ENCODE peak calls at places on chromosomes 11 and 22, in six cellular contexts. C is hepatic stellate cell; N is stimulated activated CD4-positive, alpha-beta T cell treated with anti-CD3 and anti-CD28 coated beads, Interleukin-2, amount 100 ng/mL, for 48 hours; L is HepG2; V is HS-5; W is hippocampal formation. R is an unnamed sample.

GRCh38 chr22:40703174-40703573 is 23.9 kb downstream of the MCHR1 start:
- DNase-seq in C (no peak), N (no peak), L (no peak), V (no peak), W (no peak), R (no peak)

GRCh38 chr11:113410414-113411135 is 23.0 kb downstream of the ANKK1 start:
- DNase-seq in C (no peak), N (no peak), L (no peak), V (no peak), W (no peak), R (no peak)

GRCh38 chr11:91296628-91297027 is 928.0 kb upstream of the FAT3 start:
- DNase-seq in C (no peak), N (no peak), L (no peak), V (peak; percentile 56), W (no peak), R (no peak)

GRCh38 chr22:31585161-31585859 is 76.7 kb downstream of the PISD start:
- DNase-seq in C (no peak), N (peak; percentile 15), L (peak; percentile 61), V (no peak), W (no peak), R (no peak)

GRCh38 chr11:128302425-128303186 is 284.8 kb downstream of the ETS1 start:
- DNase-seq in C (no peak), N (no peak), L (no peak), V (no peak), W (no peak), R (no peak)

GRCh38 chr11:86807356-86807755 is 7.0 kb downstream of the PRSS23 start:
- DNase-seq in C (no peak), N (no peak), L (no peak), V (no peak), W (no peak), R (no peak)

GRCh38 chr11:88345408-88345807 is 7.9 kb upstream of the CTSC start:
- DNase-seq in C (peak; percentile 28), N (no peak), L (no peak), V (peak; percentile 35), W (no peak), R (no peak)

GRCh38 chr11:122735031-122735430 is 79.5 kb downstream of the UBASH3B start:
- DNase-seq in C (no peak), N (no peak), L (no peak), V (no peak), W (no peak), R (no peak)

GRCh38 chr11:10727259-10727851 is 23.7 kb upstream of the CTR9 start:
- DNase-seq in C (no peak), N (no peak), L (no peak), V (no peak), W (no peak), R (no peak)

GRCh38 chr22:42648368-42649260 is 578 bp downstream of the CYB5R3 start:
- DNase-seq in C (peak; percentile 68), N (peak; percentile 23), L (peak; percentile 82), V (no peak), W (peak; percentile 55), R (peak; percentile 63)

GRCh38 chr11:9711454-9712307 is 47.8 kb downstream of the SWAP70 start:
- DNase-seq in C (no peak), N (no peak), L (no peak), V (no peak), W (no peak), R (no peak)

GRCh38 chr22:30243671-30244465 is 2.7 kb downstream of the LIF start:
- DNase-seq in C (no peak), N (no peak), L (no peak), V (no peak), W (no peak), R (no peak)

GRCh38 chr22:36297568-36297967 is 44.6 kb downstream of the APOL1 start:
- DNase-seq in C (no peak), N (no peak), L (no peak), V (no peak), W (no peak), R (no peak)

GRCh38 chr11:61864814-61865775 is 26.2 kb downstream of the FADS3 start:
- DNase-seq in C (no peak), N (no peak), L (no peak), V (no peak), W (no peak), R (no peak)

GRCh38 chr11:2525166-2525861 is 80.5 kb downstream of the KCNQ1 start:
- DNase-seq in C (no peak), N (no peak), L (no peak), V (no peak), W (no peak), R (no peak)

GRCh38 chr11:45025716-45026492 is 75.2 kb upstream of the TP53I11 start:
- DNase-seq in C (no peak), N (no peak), L (peak; percentile 16), V (no peak), W (peak; percentile 22), R (no peak)

GRCh38 chr11:6599449-6599848 is 4.0 kb downstream of the RRP8 start:
- DNase-seq in C (no peak), N (no peak), L (no peak), V (no peak), W (no peak), R (no peak)

GRCh38 chr11:71442123-71442522 is 6.1 kb downstream of the DHCR7 start:
- DNase-seq in C (no peak), N (no peak), L (no peak), V (no peak), W (no peak), R (no peak)

GRCh38 chr11:46361283-46362145 is 14.3 kb downstream of the DGKZ start:
- DNase-seq in C (peak; percentile 95), N (no peak), L (no peak), V (no peak), W (peak; percentile 40), R (no peak)

GRCh38 chr11:35364101-35364780 is 55.1 kb downstream of the SLC1A2 start:
- DNase-seq in C (peak; percentile 53), N (no peak), L (no peak), V (peak; percentile 76), W (no peak), R (peak; percentile 58)

GRCh38 chr11:123363556-123363955 is 66.5 kb upstream of the GRAMD1B start:
- DNase-seq in C (no peak), N (no peak), L (no peak), V (no peak), W (no peak), R (no peak)

GRCh38 chr11:59865031-59865430 is 1.3 kb downstream of the TCN1 start:
- DNase-seq in C (no peak), N (no peak), L (no peak), V (no peak), W (no peak), R (no peak)

GRCh38 chr22:42991010-42991651 is 23.8 kb downstream of the PACSIN2 start:
- DNase-seq in C (peak; percentile 76), N (no peak), L (no peak), V (peak; percentile 88), W (no peak), R (peak; percentile 68)

GRCh38 chr11:57288771-57289579 is 35.8 kb downstream of the TNKS1BP1 start:
- DNase-seq in C (no peak), N (no peak), L (peak; percentile 41), V (no peak), W (peak; percentile 13), R (peak; percentile 38)

GRCh38 chr22:31449521-31449920 is 40.1 kb downstream of the EIF4ENIF1 start:
- DNase-seq in C (no peak), N (no peak), L (no peak), V (no peak), W (no peak), R (no peak)

GRCh38 chr11:109027851-109028250 is 363.0 kb downstream of the DDX10 start:
- DNase-seq in C (no peak), N (no peak), L (no peak), V (no peak), W (no peak), R (no peak)

GRCh38 chr11:77123591-77123990 is 4.5 kb upstream of the MYO7A start:
- DNase-seq in C (no peak), N (no peak), L (no peak), V (no peak), W (no peak), R (no peak)

GRCh38 chr22:48707749-48708557 is 1119.7 kb downstream of the BRD1 start:
- DNase-seq in C (no peak), N (no peak), L (no peak), V (no peak), W (no peak), R (no peak)

R was measured in H54.